ENCODE peak calls at places on chromosome 12, in ten cellular contexts. C is psoas muscle; I is fibroblast of lung; D is effector memory CD4-positive, alpha-beta T cell; K is IMR-90; R is esophagus muscularis mucosa; O is stomach; B is neural progenitor cell; N is cardiac muscle cell; Z is sigmoid colon. F is an unnamed sample. For H3K36me3, the result is how much of the 10 kb centered on the place peaks cover.

GRCh38 chr12:124498178-124498869 is 69.1 kb downstream of the NCOR2 start:
- DNase-seq in O (no peak), B (no peak), K (peak), Z (no peak), I (peak), R (no peak), C (peak), D (no peak), N (peak), F (no peak)

GRCh38 chr12:911191-911826 is 38.2 kb downstream of the RAD52 start:
- DNase-seq in N (peak), B (no peak), Z (no peak), R (no peak), C (no peak), O (no peak), K (no peak), I (no peak), D (no peak), F (no peak)

GRCh38 chr12:99567072-99567471 is 80.5 kb upstream of the GARIN6 start:
- DNase-seq in I (no peak), C (no peak), K (no peak), R (no peak), D (no peak), N (no peak), B (peak), O (no peak), Z (no peak), F (no peak)

GRCh38 chr12:604956-605355 is 58.3 kb downstream of the NINJ2 start:
- DNase-seq in N (no peak), B (no peak), K (no peak), R (no peak), O (no peak), C (no peak), D (no peak), Z (no peak), I (no peak), F (no peak)

GRCh38 chr12:5907812-5908211 is 37.2 kb downstream of the ANO2 start:
- DNase-seq in D (no peak), R (peak), I (no peak), C (no peak), Z (no peak), B (no peak), K (no peak), N (peak), O (no peak), F (no peak)

GRCh38 chr12:47733142-47733541 is 7.9 kb upstream of the ENDOU start:
- DNase-seq in R (no peak), O (no peak), N (no peak), I (no peak), K (no peak), C (no peak), B (no peak), D (no peak), Z (no peak), F (no peak)

GRCh38 chr12:124044809-124045321 is 71.8 kb downstream of the ZNF664 start:
- DNase-seq in B (peak), D (no peak), N (no peak), I (no peak), R (no peak), O (no peak), Z (no peak), K (no peak), C (no peak), F (no peak)

GRCh38 chr12:131368073-131369071 is 342.5 kb upstream of the SFSWAP start:
- DNase-seq in K (no peak), R (no peak), D (no peak), Z (peak), B (no peak), N (no peak), O (peak), I (no peak), C (no peak), F (no peak)

GRCh38 chr12:127284870-127285431 is 982.0 kb upstream of the TMEM132C start:
- DNase-seq in O (no peak), Z (no peak), D (no peak), N (peak), K (peak), R (no peak), B (no peak), C (peak), I (peak), F (no peak)

GRCh38 chr12:117111386-117112267 is 12.4 kb upstream of the TESC start:
- DNase-seq in C (no peak), B (no peak), D (no peak), K (no peak), O (no peak), I (no peak), Z (no peak), R (no peak), N (no peak), F (no peak)

GRCh38 chr12:47808049-47808448 is 11.7 kb downstream of the HDAC7 start:
- DNase-seq in N (no peak), C (peak), D (peak), I (peak), Z (peak), B (no peak), K (peak), O (no peak), R (no peak), F (peak)

GRCh38 chr12:6914246-6914947 is at the start of gene ENO2:
- DNase-seq in R (no peak), O (peak), D (peak), C (peak), K (peak), Z (peak), N (peak), I (peak), B (peak), F (peak)

GRCh38 chr12:89542912-89543592 is 17.2 kb upstream of the POC1B start:
- DNase-seq in N (peak), K (peak), Z (peak), I (peak), R (peak), D (peak), C (peak), O (peak), B (peak), F (peak)

GRCh38 chr12:15179672-15180071 is 41.5 kb downstream of the RERG start:
- DNase-seq in I (peak), D (no peak), N (no peak), B (no peak), C (no peak), K (no peak), R (no peak), O (no peak), Z (peak), F (no peak)

GRCh38 chr12:100473716-100474150 is at the start of gene NR1H4:
- DNase-seq in K (peak), B (no peak), C (no peak), R (no peak), O (no peak), N (peak), D (no peak), Z (peak), I (peak), F (no peak)

GRCh38 chr12:108390495-108391203 is 51.5 kb upstream of the CMKLR1 start:
- DNase-seq in C (no peak), Z (peak), O (no peak), B (peak), I (no peak), R (no peak), N (no peak), D (no peak), K (no peak), F (no peak)

DNA sequence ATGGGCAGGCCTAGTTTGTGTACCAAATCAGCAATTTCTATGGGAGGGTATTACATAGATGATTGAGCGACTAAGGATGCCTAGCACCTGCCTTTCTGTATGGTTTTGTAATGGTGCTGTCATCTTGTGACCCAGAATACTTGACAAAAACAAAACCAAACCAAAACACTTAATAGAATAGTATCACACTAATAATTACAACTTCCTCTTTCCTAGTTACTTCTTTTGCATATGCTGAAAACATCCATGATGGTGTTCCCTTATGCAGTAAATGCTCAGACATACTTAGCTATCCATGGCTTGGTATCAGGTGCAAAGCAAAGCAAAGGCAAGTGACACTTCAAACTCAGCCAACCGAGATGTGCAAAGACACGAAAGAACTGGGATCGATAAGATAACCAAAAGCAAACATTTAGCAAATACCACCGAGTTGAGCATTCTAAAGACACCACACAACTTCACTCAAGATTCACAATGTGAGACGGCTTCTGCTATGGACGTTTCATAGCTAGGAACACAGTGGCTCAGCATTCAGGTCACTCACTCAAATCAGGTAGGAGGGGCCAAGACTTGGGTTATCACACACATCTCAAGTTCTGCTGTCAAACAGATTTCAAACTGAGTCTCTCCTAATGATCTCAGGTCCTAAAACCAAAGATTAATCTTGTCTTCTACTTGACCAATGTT is 24.3 kb downstream of the PPP1CC start:
- DNase-seq in B (no peak), N (no peak), O (no peak), R (no peak), C (no peak), K (no peak), Z (no peak), D (no peak), I (no peak), F (no peak)
- H3K27ac ChIP-seq in B (peak), N (no peak), O (no peak), R (no peak), C (no peak), K (no peak), Z (no peak), D (no peak), I (no peak), F (no peak)

GRCh38 chr12:52053570-52054209 is 2.4 kb downstream of the NR4A1 start:
- DNase-seq in N (peak), C (no peak), R (no peak), Z (peak), O (peak), D (no peak), I (no peak), B (no peak), K (peak), F (no peak)
- H3K4me3 ChIP-seq in N (no peak), C (peak), R (peak), Z (peak), O (peak), D (no peak), I (no peak), B (no peak), K (peak), F (no peak)

GRCh38 chr12:2925322-2925995 is 33.7 kb upstream of the TEAD4 start:
- DNase-seq in O (no peak), C (no peak), K (peak), Z (no peak), N (no peak), R (no peak), D (no peak), B (no peak), I (peak), F (no peak)

GRCh38 chr12:2924019-2924418 is 33.3 kb downstream of the TULP3 start:
- DNase-seq in B (no peak), K (peak), C (peak), N (peak), D (no peak), R (no peak), O (no peak), Z (peak), I (peak), F (no peak)

GRCh38 chr12:2919249-2919648 is 28.6 kb downstream of the TULP3 start:
- DNase-seq in K (no peak), C (no peak), D (no peak), B (no peak), O (no peak), Z (no peak), N (no peak), R (no peak), I (no peak), F (no peak)

GRCh38 chr12:2922329-2922728 is 31.6 kb downstream of the TULP3 start:
- DNase-seq in O (no peak), B (no peak), D (no peak), C (no peak), I (peak), K (peak), N (no peak), Z (no peak), R (no peak), F (no peak)
- H3K36me3 ChIP-seq in O (half or more), B (under half), D (under half), C (half or more), I (under half), K (under half), N (under half), Z (half or more), R (under half), F (under half)

DNA sequence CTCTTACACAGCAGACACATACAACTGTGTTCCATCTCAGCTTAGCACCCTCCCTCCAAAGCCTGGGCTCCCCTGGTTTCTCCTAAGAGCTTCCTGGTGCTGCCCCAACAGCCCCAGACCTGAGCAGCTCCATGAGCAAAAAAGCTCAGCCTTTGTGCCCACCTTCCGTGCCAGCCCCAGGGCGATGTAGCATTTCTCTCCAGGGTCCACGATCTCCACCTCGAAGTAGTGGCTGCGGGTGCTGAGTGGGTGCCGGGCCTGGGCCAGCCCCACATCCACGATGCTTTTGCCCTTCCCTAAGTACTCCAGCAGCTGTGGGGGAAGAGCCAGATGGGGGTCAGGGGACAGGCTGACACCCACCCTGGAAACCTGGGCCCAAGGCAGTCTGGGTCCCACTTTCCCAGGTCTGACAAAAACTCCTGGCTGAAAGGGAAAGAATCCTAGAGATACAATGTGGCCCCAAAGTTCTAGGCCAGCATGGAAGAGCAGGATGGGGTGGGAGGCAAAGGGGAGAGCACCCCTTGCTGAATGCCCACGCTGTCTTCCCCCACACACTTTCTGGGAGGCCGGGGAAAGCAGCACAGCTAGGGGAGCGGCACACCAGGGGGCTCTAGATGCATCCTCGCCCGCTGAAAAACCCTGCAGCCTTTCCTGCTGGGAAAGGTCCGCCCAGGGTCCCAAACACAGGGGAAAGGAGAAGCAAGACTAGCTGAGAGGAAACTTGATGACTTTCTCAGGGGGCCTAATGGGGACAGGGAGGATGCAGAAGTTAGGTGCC is 11.0 kb downstream of the SPRYD3 start:
- DNase-seq in C (no peak), B (no peak), K (no peak), N (no peak), R (peak), O (no peak), I (no peak), D (no peak), Z (peak), F (no peak)
- H3K27ac ChIP-seq in C (no peak), B (no peak), K (peak), N (no peak), R (peak), O (no peak), I (no peak), D (no peak), Z (peak), F (no peak)

GRCh38 chr12:120015313-120015712 is 26.3 kb downstream of the BICDL1 start:
- DNase-seq in R (no peak), N (no peak), O (no peak), B (no peak), K (no peak), C (no peak), Z (no peak), D (peak), I (no peak), F (peak)
- H3K4me3 ChIP-seq in R (no peak), N (no peak), O (no peak), B (no peak), K (no peak), C (no peak), Z (no peak), D (no peak), I (no peak), F (no peak)

GRCh38 chr12:54622463-54623183 is 12.1 kb downstream of the LACRT start:
- DNase-seq in K (peak), Z (no peak), N (peak), I (no peak), O (no peak), D (no peak), R (no peak), B (no peak), C (no peak), F (no peak)
- H3K36me3 ChIP-seq in K (under half), Z (under half), N (under half), I (under half), O (under half), D (under half), R (under half), B (under half), C (under half), F (under half)

GRCh38 chr12:93880853-93881522 is 203.8 kb downstream of the CRADD start:
- DNase-seq in N (no peak), O (no peak), Z (no peak), R (peak), D (no peak), C (no peak), I (no peak), B (no peak), K (no peak), F (no peak)

GRCh38 chr12:93884794-93885460 is 207.8 kb downstream of the CRADD start:
- DNase-seq in N (peak), Z (no peak), O (no peak), C (no peak), I (peak), K (peak), D (no peak), B (no peak), R (peak), F (no peak)

GRCh38 chr12:93882763-93883162 is 205.6 kb downstream of the CRADD start:
- DNase-seq in C (no peak), K (no peak), B (no peak), N (no peak), O (no peak), R (no peak), I (no peak), D (no peak), Z (no peak), F (no peak)

GRCh38 chr12:93886533-93887511 is 209.6 kb downstream of the CRADD start:
- DNase-seq in R (peak), K (peak), Z (no peak), D (no peak), N (no peak), O (no peak), I (peak), C (no peak), B (no peak), F (no peak)

GRCh38 chr12:93883436-93884154 is 206.4 kb downstream of the CRADD start:
- DNase-seq in N (peak), Z (no peak), O (no peak), K (peak), B (no peak), I (peak), D (no peak), C (no peak), R (peak), F (no peak)
- H3K27ac ChIP-seq in N (no peak), Z (no peak), O (no peak), K (peak), B (no peak), I (no peak), D (no peak), C (no peak), R (no peak), F (no peak)

GRCh38 chr12:114697741-114698565 is 14.0 kb upstream of the TBX3 start:
- DNase-seq in K (no peak), D (no peak), Z (no peak), C (no peak), B (peak), O (no peak), R (no peak), I (no peak), N (peak), F (no peak)
- H3K4me3 ChIP-seq in K (peak), D (no peak), Z (no peak), C (peak), B (peak), O (peak), R (peak), I (peak), N (peak), F (no peak)